ENCODE peak calls at places on chromosomes 13 and 19, in four cellular contexts. W is activated T-helper 1 cell treated with Interleukin-2 at 50 U/mL for 16 hours; M is NCI-H510A treated with DMSO at 0.1 percent for 48 hours; N is activated CD8-positive, alpha-beta memory T cell treated with anti-CD3 and anti-CD28 coated beads, Interleukin-2, amount 10 ng/mL, durations not matched to agents 7 days and 5 days. L is an unnamed sample.

GRCh38 chr13:47038196-47038595 is 141.3 kb upstream of the HTR2A start:
- DNase-seq in W (no peak), M (no peak), N (no peak), L (no peak)

GRCh38 chr13:71417205-71417604 is 449.8 kb downstream of the DACH1 start:
- DNase-seq in W (no peak), M (no peak), N (no peak), L (no peak)

GRCh38 chr13:99215466-99215865 is 14.8 kb downstream of the UBAC2 start:
- DNase-seq in W (peak), M (peak), N (peak), L (no peak)

GRCh38 chr19:4776436-4777205 is 14.9 kb upstream of the FEM1A start:
- DNase-seq in W (no peak), M (no peak), N (no peak), L (no peak)

GRCh38 chr13:18951412-18951811 is 230.2 kb downstream of the TUBA3C start:
- DNase-seq in W (no peak), M (no peak), N (no peak), L (no peak)

GRCh38 chr19:49890349-49891311 is 6.1 kb downstream of the IL4I1 start:
- DNase-seq in W (peak), M (no peak), N (peak), L (no peak)

GRCh38 chr19:1131718-1132552 is 28.1 kb downstream of the GPX4 start:
- DNase-seq in W (peak), M (no peak), N (peak), L (peak)

GRCh38 chr13:47310376-47310775 is 413.5 kb upstream of the HTR2A start:
- DNase-seq in W (no peak), M (no peak), N (no peak), L (no peak)

GRCh38 chr19:47013041-47013517 is 6.6 kb upstream of the NPAS1 start:
- DNase-seq in W (peak), M (peak), N (peak), L (no peak)

GRCh38 chr13:59409211-59409610 is 754.5 kb downstream of the DIAPH3 start:
- DNase-seq in W (no peak), M (no peak), N (no peak), L (no peak)

GRCh38 chr19:40411958-40412499 is 1.1 kb downstream of the PRX start:
- DNase-seq in W (no peak), M (no peak), N (no peak), L (no peak)

GRCh38 chr13:110647365-110647737 is 32.0 kb downstream of the NAXD start:
- DNase-seq in W (no peak), M (no peak), N (no peak), L (no peak)

GRCh38 chr19:20503536-20503935 is 62.0 kb downstream of the ZNF737 start:
- DNase-seq in W (no peak), M (no peak), N (no peak), L (no peak)

GRCh38 chr13:29977721-29978120 is 127.3 kb upstream of the UBL3 start:
- DNase-seq in W (no peak), M (no peak), N (no peak), L (no peak)

GRCh38 chr19:46426506-46427162 is 2.1 kb downstream of the PNMA8C start:
- DNase-seq in W (no peak), M (peak), N (peak), L (no peak)

GRCh38 chr19:10091892-10092641 is 6.0 kb downstream of the SHFL start:
- DNase-seq in W (no peak), M (no peak), N (no peak), L (no peak)

GRCh38 chr19:1423445-1424181 is 14.6 kb upstream of the RPS15 start:
- DNase-seq in W (no peak), M (no peak), N (no peak), L (no peak)

GRCh38 chr19:8526345-8527062 is 12.5 kb upstream of the ZNF414 start:
- DNase-seq in W (no peak), M (no peak), N (no peak), L (peak)

GRCh38 chr13:97223711-97224461 is 1.8 kb downstream of the MBNL2 start:
- DNase-seq in W (no peak), M (peak), N (no peak), L (peak)

GRCh38 chr13:33279898-33280549 is 5.5 kb downstream of the STARD13 start:
- DNase-seq in W (no peak), M (no peak), N (no peak), L (no peak)

GRCh38 chr13:64505511-64505910 is 2724.6 kb downstream of the PCDH9 start:
- DNase-seq in W (no peak), M (no peak), N (no peak), L (no peak)

GRCh38 chr13:49140910-49141611 is 79.1 kb upstream of the MLNR start:
- DNase-seq in W (no peak), M (no peak), N (no peak), L (no peak)

GRCh38 chr19:52248256-52248655 is 21.1 kb upstream of the ZNF766 start:
- DNase-seq in W (peak), M (no peak), N (peak), L (no peak)

GRCh38 chr19:28615966-28616365 is 597.0 kb downstream of the UQCRFS1 start:
- DNase-seq in W (no peak), M (no peak), N (no peak), L (no peak)

GRCh38 chr13:112674412-112675383 is 15.1 kb upstream of the ATP11A start:
- DNase-seq in W (no peak), M (peak), N (peak), L (no peak)

GRCh38 chr13:24906268-24906667 is 142.3 kb downstream of the RNF17 start:
- DNase-seq in W (no peak), M (no peak), N (no peak), L (no peak)

GRCh38 chr19:13839938-13840750 is 36.8 kb upstream of the NANOS3 start:
- DNase-seq in W (no peak), M (no peak), N (peak), L (no peak)

GRCh38 chr19:39470724-39471339 is 9.8 kb upstream of the TIMM50 start:
- DNase-seq in W (no peak), M (no peak), N (no peak), L (no peak)

GRCh38 chr13:96781141-96781540 is 213.1 kb downstream of the OXGR1 start:
- DNase-seq in W (no peak), M (no peak), N (no peak), L (no peak)

L was measured in smooth muscle cell of the brain vasculature.